ENCODE peak calls at places on chromosome 16, in four cellular contexts. W, D, A and K are unnamed samples.

GRCh38 chr16:57240872-57241271 is 4.2 kb upstream of the ARL2BP start:
- DNase-seq in W (no peak), D (no peak), A (no peak), K (no peak)

GRCh38 chr16:83354015-83354414 is 453.8 kb upstream of the HSBP1 start:
- DNase-seq in W (no peak), D (no peak), A (no peak), K (no peak)

GRCh38 chr16:78142784-78143183 is 43.3 kb downstream of the WWOX start:
- DNase-seq in W (no peak), D (no peak), A (peak), K (peak)

GRCh38 chr16:14489460-14489859 is 140.6 kb downstream of the PARN start:
- DNase-seq in W (no peak), D (peak), A (no peak), K (no peak)

GRCh38 chr16:53836680-53837079 is 132.7 kb downstream of the FTO start:
- DNase-seq in W (no peak), D (no peak), A (no peak), K (no peak)

GRCh38 chr16:14264560-14264959 is 193.4 kb downstream of the MRTFB start:
- DNase-seq in W (no peak), D (no peak), A (no peak), K (no peak)

GRCh38 chr16:53055603-53056527 is 1.1 kb downstream of the CHD9 start:
- DNase-seq in W (peak), D (peak), A (peak), K (peak)

GRCh38 chr16:81547194-81547918 is 102.7 kb downstream of the CMIP start:
- DNase-seq in W (no peak), D (no peak), A (no peak), K (no peak)

GRCh38 chr16:11698271-11698689 is 30.0 kb downstream of the SNN start:
- DNase-seq in W (peak), D (no peak), A (no peak), K (no peak)

GRCh38 chr16:2492292-2492691 is 17.4 kb downstream of the TBC1D24 start:
- DNase-seq in W (no peak), D (no peak), A (no peak), K (no peak)

GRCh38 chr16:24156777-24157176 is 99.4 kb upstream of the CACNG3 start:
- DNase-seq in W (no peak), D (no peak), A (no peak), K (no peak)

GRCh38 chr16:18839555-18839954 is 38.2 kb upstream of the ARL6IP1 start:
- DNase-seq in W (no peak), D (no peak), A (peak), K (peak)

GRCh38 chr16:63553980-63554379 is 1517.7 kb upstream of the CDH8 start:
- DNase-seq in W (no peak), D (no peak), A (no peak), K (no peak)

GRCh38 chr16:6482861-6483530 is 849.6 kb upstream of the RBFOX1 start:
- DNase-seq in W (no peak), D (peak), A (no peak), K (no peak)

GRCh38 chr16:49280861-49281331 is 742 bp downstream of the CBLN1 start:
- DNase-seq in W (no peak), D (peak), A (no peak), K (no peak)

GRCh38 chr16:74709477-74709877 is 8.8 kb upstream of the MLKL start:
- DNase-seq in W (peak), D (peak), A (peak), K (peak)

GRCh38 chr16:84117482-84117843 is 721 bp upstream of the MBTPS1 start:
- DNase-seq in W (peak), D (peak), A (peak), K (peak)

GRCh38 chr16:4212934-4213296 is 29.0 kb downstream of the SRL start:
- DNase-seq in W (peak), D (no peak), A (peak), K (peak)

GRCh38 chr16:56279132-56279531 is 87.8 kb downstream of the GNAO1 start:
- DNase-seq in W (no peak), D (no peak), A (no peak), K (no peak)

GRCh38 chr16:75234856-75235696 is 16.3 kb downstream of the CTRB1 start:
- DNase-seq in W (no peak), D (no peak), A (no peak), K (no peak)

GRCh38 chr16:89922884-89923639 is at the start of gene TUBB3:
- DNase-seq in W (peak), D (peak), A (peak), K (peak)

GRCh38 chr16:54070944-54071343 is 215.6 kb downstream of the IRX3 start:
- DNase-seq in W (no peak), D (no peak), A (no peak), K (no peak)

GRCh38 chr16:8631818-8632217 is 10.3 kb downstream of the METTL22 start:
- DNase-seq in W (no peak), D (no peak), A (no peak), K (no peak)

GRCh38 chr16:383326-384020 is 1.7 kb upstream of the PGAP6 start:
- DNase-seq in W (no peak), D (peak), A (no peak), K (no peak)

GRCh38 chr16:7744546-7745294 is 412.1 kb downstream of the RBFOX1 start:
- DNase-seq in W (no peak), D (peak), A (no peak), K (no peak)

GRCh38 chr16:10949424-10949970 is 5.1 kb downstream of the CLEC16A start:
- DNase-seq in W (no peak), D (no peak), A (peak), K (peak)

GRCh38 chr16:12113581-12114375 is 137.2 kb downstream of the SNX29 start:
- DNase-seq in W (no peak), D (peak), A (no peak), K (no peak)

GRCh38 chr16:79972053-79972704 is 371.6 kb upstream of the MAF start:
- DNase-seq in W (no peak), D (no peak), A (peak), K (no peak)

GRCh38 chr16:86498661-86499493 is 11.4 kb upstream of the FOXF1 start:
- DNase-seq in W (no peak), D (no peak), A (no peak), K (peak)

GRCh38 chr16:31177136-31177535 is 2.8 kb upstream of the FUS start:
- DNase-seq in W (no peak), D (no peak), A (peak), K (no peak)

GRCh38 chr16:1923299-1924034 is 5.3 kb upstream of the HS3ST6 start:
- DNase-seq in W (no peak), D (peak), A (peak), K (peak)

GRCh38 chr16:80802902-80803301 is 1.5 kb downstream of the CDYL2 start:
- DNase-seq in W (no peak), D (no peak), A (no peak), K (no peak)

GRCh38 chr16:83717814-83718213 is 90.0 kb upstream of the HSBP1 start:
- DNase-seq in W (peak), D (no peak), A (peak), K (peak)

GRCh38 chr16:8996891-8997290 is 33.2 kb upstream of the USP7 start:
- DNase-seq in W (no peak), D (no peak), A (no peak), K (peak)

GRCh38 chr16:28524544-28525179 is 14.1 kb downstream of the NUPR1 start:
- DNase-seq in W (no peak), D (peak), A (peak), K (no peak)

GRCh38 chr16:65318138-65318537 is 196.3 kb upstream of the CDH11 start:
- DNase-seq in W (no peak), D (no peak), A (no peak), K (no peak)